ENCODE peak calls at places on chromosome 6, in five cellular contexts. O, F, R, G and Z are unnamed samples.

GRCh38 chr6:18147160-18147559 is 7.7 kb downstream of the TPMT start:
- DNase-seq in O (no peak), F (no peak), R (no peak), G (no peak), Z (no peak)

GRCh38 chr6:39426057-39426592 is 103.6 kb upstream of the KCNK16 start:
- DNase-seq in O (no peak), F (no peak), R (no peak), G (peak), Z (no peak)

GRCh38 chr6:90168693-90169131 is 127.9 kb downstream of the BACH2 start:
- DNase-seq in O (no peak), F (no peak), R (no peak), G (no peak), Z (no peak)

GRCh38 chr6:113697642-113698410 is 159.3 kb upstream of the MARCKS start:
- DNase-seq in O (no peak), F (no peak), R (no peak), G (no peak), Z (no peak)

GRCh38 chr6:99434702-99435530 is 9.8 kb upstream of the PNISR start:
- DNase-seq in O (no peak), F (peak), R (peak), G (peak), Z (no peak)

GRCh38 chr6:166637806-166638458 is 10.9 kb upstream of the RPS6KA2 start:
- DNase-seq in O (no peak), F (no peak), R (no peak), G (no peak), Z (no peak)

GRCh38 chr6:31498748-31499147 is 803 bp downstream of the MICB start:
- DNase-seq in O (no peak), F (no peak), R (no peak), G (no peak), Z (peak)

GRCh38 chr6:13395272-13396237 is 67.2 kb upstream of the TBC1D7 start:
- DNase-seq in O (no peak), F (peak), R (peak), G (peak), Z (no peak)

GRCh38 chr6:102581378-102582124 is 1188.0 kb downstream of the GRIK2 start:
- DNase-seq in O (no peak), F (no peak), R (no peak), G (no peak), Z (no peak)

GRCh38 chr6:151236668-151237401 is 2.9 kb upstream of the AKAP12 start:
- DNase-seq in O (no peak), F (no peak), R (no peak), G (no peak), Z (no peak)

GRCh38 chr6:157229219-157229607 is 94.1 kb downstream of the TMEM242 start:
- DNase-seq in O (no peak), F (peak), R (no peak), G (no peak), Z (no peak)

GRCh38 chr6:105191351-105191750 is 11.5 kb upstream of the POPDC3 start:
- DNase-seq in O (no peak), F (no peak), R (no peak), G (no peak), Z (no peak)
- TF ChIP-seq CHD2 in O (no peak), F (no peak), R (no peak), G (no peak), Z (no peak)

DNA sequence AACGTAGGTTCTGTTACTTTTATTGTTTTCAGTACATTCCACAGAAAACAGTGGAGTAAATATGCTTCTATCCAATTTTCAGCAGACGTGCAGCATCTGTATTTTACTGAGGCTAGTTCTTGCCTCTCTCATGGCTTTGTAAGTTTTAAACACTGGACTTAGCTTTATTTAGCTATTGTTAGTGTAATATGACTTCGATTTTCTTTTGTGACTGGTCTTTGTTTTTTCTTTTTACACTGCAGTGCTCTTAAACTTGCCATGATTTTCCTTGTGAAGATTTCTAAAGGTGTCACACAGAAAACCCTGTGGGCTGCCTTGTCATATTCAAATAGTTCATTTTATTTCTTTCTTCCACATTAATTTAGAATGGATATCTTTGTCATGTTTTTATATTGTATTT is 1234.9 kb upstream of the CITED2 start:
- DNase-seq in O (no peak), F (no peak), R (no peak), G (no peak), Z (no peak)
- TF ChIP-seq CHD2 in O (no peak), F (no peak), R (no peak), G (no peak), Z (no peak)

GRCh38 chr6:150194200-150194599 is 51.4 kb downstream of the PPP1R14C start:
- DNase-seq in O (no peak), F (no peak), R (no peak), G (no peak), Z (no peak)

GRCh38 chr6:150198532-150198931 is 55.7 kb downstream of the PPP1R14C start:
- DNase-seq in O (no peak), F (no peak), R (no peak), G (no peak), Z (no peak)

GRCh38 chr6:150196942-150197745 is 54.3 kb downstream of the PPP1R14C start:
- DNase-seq in O (no peak), F (no peak), R (no peak), G (no peak), Z (no peak)

GRCh38 chr6:150199241-150199640 is 56.4 kb downstream of the PPP1R14C start:
- DNase-seq in O (no peak), F (no peak), R (no peak), G (no peak), Z (no peak)

DNA sequence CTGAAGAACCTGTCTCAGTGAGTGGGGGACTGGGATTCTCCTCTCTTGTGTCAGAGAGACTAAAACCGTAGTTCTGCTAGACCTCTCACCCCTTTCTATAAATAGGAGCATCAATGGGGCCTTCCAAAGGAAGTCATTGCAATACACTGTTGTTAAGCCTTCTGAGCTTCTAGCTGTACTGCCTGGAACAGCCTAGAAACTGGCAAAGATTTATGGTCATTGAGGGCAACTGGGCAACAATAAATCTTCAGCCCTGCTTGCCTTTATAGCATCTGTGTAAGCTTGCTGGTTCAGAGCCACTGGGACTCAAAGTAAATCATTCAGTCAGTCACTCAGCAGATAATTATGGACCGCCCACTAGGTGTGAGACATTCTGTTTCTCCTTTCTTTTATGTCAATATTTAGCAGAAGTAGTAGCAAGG is 53.2 kb downstream of the PPP1R14C start:
- DNase-seq in O (no peak), F (no peak), R (no peak), G (no peak), Z (no peak)
- TF ChIP-seq CHD2 in O (no peak), F (no peak), R (no peak), G (no peak), Z (no peak)

GRCh38 chr6:34519971-34520644 is 36.0 kb downstream of the SPDEF start:
- DNase-seq in O (no peak), F (no peak), R (no peak), G (no peak), Z (no peak)

GRCh38 chr6:34522740-34523139 is 33.4 kb downstream of the SPDEF start:
- DNase-seq in O (no peak), F (no peak), R (no peak), G (no peak), Z (no peak)

GRCh38 chr6:34520645-34521462 is 35.3 kb downstream of the SPDEF start:
- DNase-seq in O (no peak), F (no peak), R (no peak), G (no peak), Z (no peak)

GRCh38 chr6:34523441-34524206 is 32.5 kb downstream of the SPDEF start:
- DNase-seq in O (no peak), F (no peak), R (no peak), G (no peak), Z (no peak)

GRCh38 chr6:34521463-34522288 is 34.5 kb downstream of the SPDEF start:
- DNase-seq in O (no peak), F (no peak), R (no peak), G (no peak), Z (no peak)
- TF ChIP-seq CHD2 in O (no peak), F (no peak), R (no peak), G (no peak), Z (no peak)

DNA sequence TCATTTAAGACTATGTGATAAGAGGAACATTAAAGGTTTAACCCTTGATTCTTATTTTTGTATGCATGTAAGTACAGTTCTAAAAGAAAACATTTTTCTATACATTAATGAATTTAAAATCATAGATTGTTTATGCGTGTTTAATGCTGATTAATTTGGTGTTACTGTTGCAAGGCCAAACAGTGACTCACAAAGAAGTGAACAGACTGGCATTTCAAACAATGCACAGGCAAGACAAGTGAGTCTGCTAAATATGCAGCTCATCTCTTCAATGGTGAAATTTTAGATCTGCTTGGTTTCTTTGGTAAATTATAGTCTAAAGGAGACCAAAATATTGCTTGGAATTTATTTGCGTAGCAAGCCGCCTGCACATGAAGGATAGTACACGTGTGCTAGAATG is 417.4 kb upstream of the SOX4 start:
- DNase-seq in O (no peak), F (no peak), R (no peak), G (no peak), Z (no peak)
- TF ChIP-seq CHD2 in O (no peak), F (no peak), R (no peak), G (no peak), Z (no peak)

GRCh38 chr6:28585335-28585734 is 59.7 kb downstream of the GPX5 start:
- DNase-seq in O (no peak), F (no peak), R (peak), G (no peak), Z (no peak)
- TF ChIP-seq CHD2 in O (no peak), F (no peak), R (no peak), G (no peak), Z (no peak)

DNA sequence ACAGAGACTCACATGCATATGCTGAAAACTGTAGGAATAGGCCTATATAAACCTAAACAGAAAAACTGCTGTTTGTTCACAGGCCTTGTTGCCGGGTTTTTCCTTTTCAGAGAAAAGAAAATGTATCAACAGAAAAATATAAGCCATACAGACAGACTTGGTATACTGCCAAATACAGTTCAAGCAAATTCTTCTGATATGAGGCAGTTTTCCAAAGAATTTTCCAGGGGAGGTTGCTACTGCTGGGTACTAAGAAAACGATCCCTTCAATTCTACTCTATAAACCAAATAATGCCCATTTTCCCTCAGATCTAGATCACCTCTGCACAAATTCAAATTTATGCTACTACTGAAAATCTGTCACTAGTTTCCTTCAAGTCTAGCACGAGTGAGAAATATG is 59.4 kb downstream of the ME1 start:
- DNase-seq in O (no peak), F (no peak), R (no peak), G (no peak), Z (no peak)
- TF ChIP-seq CHD2 in O (no peak), F (no peak), R (no peak), G (no peak), Z (no peak)

GRCh38 chr6:162726997-162727346 is 594 bp downstream of the PRKN start:
- DNase-seq in O (no peak), F (no peak), R (no peak), G (no peak), Z (no peak)
- TF ChIP-seq CHD2 in O (no peak), F (no peak), R (no peak), G (no peak), Z (no peak)